ENCODE peak calls at places on chromosome 14, in eight cellular contexts. Y is SW480; S is uterus; C is iPS-NIHi11; I is NCI-H748 treated with DMSO at 0.1 percent for 48 hours; M is MCF 10A; D is stimulated activated CD4-positive, alpha-beta T cell treated with anti-CD3 and anti-CD28 coated beads, Interleukin-4, amount 100 ng/mL, for 1 hour; G is fibroblast of lung. E is an unnamed sample.

GRCh38 chr14:65333926-65334687 is 78.4 kb upstream of the FUT8 start:
- DNase-seq in Y (no peak), S (peak; percentile 20), C (peak; percentile 21), I (no peak), M (no peak), D (no peak), G (peak; percentile 78), E (no peak)

GRCh38 chr14:89533136-89533535 is 116.1 kb upstream of the FOXN3 start:
- DNase-seq in Y (no peak), S (no peak), C (no peak), I (no peak), M (no peak), D (no peak), G (no peak), E (no peak)

GRCh38 chr14:56562883-56563282 is 16.7 kb upstream of the TMEM260 start:
- DNase-seq in Y (no peak), S (no peak), C (no peak), I (no peak), M (no peak), D (no peak), G (no peak), E (no peak)

GRCh38 chr14:29085546-29085945 is 319.0 kb downstream of the FOXG1 start:
- DNase-seq in Y (no peak), S (no peak), C (peak; percentile 54), I (no peak), M (peak; percentile 28), D (no peak), G (no peak), E (no peak)

GRCh38 chr14:96582641-96582980 is 80.4 kb downstream of the PAPOLA start:
- DNase-seq in Y (no peak), S (no peak), C (no peak), I (no peak), M (no peak), D (no peak), G (no peak), E (no peak)

GRCh38 chr14:69652942-69653680 is 41.7 kb downstream of the SUSD6 start:
- DNase-seq in Y (no peak), S (no peak), C (no peak), I (no peak), M (no peak), D (no peak), G (peak; percentile 47), E (peak; percentile 27)

GRCh38 chr14:33460119-33460518 is 490.8 kb downstream of the EGLN3 start:
- DNase-seq in Y (no peak), S (no peak), C (no peak), I (no peak), M (no peak), D (no peak), G (peak; percentile 13), E (no peak)

GRCh38 chr14:99157246-99157645 is 114.8 kb downstream of the BCL11B start:
- DNase-seq in Y (no peak), S (no peak), C (no peak), I (no peak), M (no peak), D (no peak), G (no peak), E (no peak)

GRCh38 chr14:39015964-39016577 is 87.0 kb downstream of the SEC23A start:
- DNase-seq in Y (no peak), S (no peak), C (no peak), I (no peak), M (peak; percentile 74), D (no peak), G (peak; percentile 8), E (no peak)

GRCh38 chr14:102675396-102675795 is 82.9 kb downstream of the RCOR1 start:
- DNase-seq in Y (peak; percentile 48), S (no peak), C (no peak), I (no peak), M (no peak), D (no peak), G (peak; percentile 51), E (no peak)

GRCh38 chr14:23237772-23238594 is at the start of gene RNF212B:
- DNase-seq in Y (peak; percentile 88), S (peak; percentile 93), C (peak; percentile 99), I (peak; percentile 77), M (peak; percentile 86), D (peak; percentile 88), G (peak; percentile 67), E (peak; percentile 31)

GRCh38 chr14:96178674-96179321 is 25.8 kb upstream of the BDKRB2 start:
- DNase-seq in Y (no peak), S (no peak), C (no peak), I (no peak), M (no peak), D (no peak), G (no peak), E (no peak)

GRCh38 chr14:55438066-55438683 is 2.2 kb downstream of the TBPL2 start:
- DNase-seq in Y (peak; percentile 66), S (no peak), C (peak; percentile 50), I (peak; percentile 52), M (peak; percentile 68), D (no peak), G (peak; percentile 60), E (no peak)

GRCh38 chr14:76253111-76253510 is 101.4 kb downstream of the GPATCH2L start:
- DNase-seq in Y (no peak), S (no peak), C (no peak), I (no peak), M (no peak), D (no peak), G (no peak), E (no peak)

GRCh38 chr14:101184104-101184455 is 280.6 kb upstream of the RTL1 start:
- DNase-seq in Y (no peak), S (no peak), C (no peak), I (no peak), M (no peak), D (no peak), G (no peak), E (no peak)

GRCh38 chr14:23629831-23630396 is 6.2 kb upstream of the DHRS2 start:
- DNase-seq in Y (no peak), S (no peak), C (no peak), I (no peak), M (no peak), D (no peak), G (no peak), E (no peak)

GRCh38 chr14:104603623-104604401 is 760 bp downstream of the TMEM179 start:
- DNase-seq in Y (no peak), S (no peak), C (no peak), I (peak; percentile 48), M (no peak), D (no peak), G (no peak), E (no peak)

GRCh38 chr14:51145246-51145645 is 50.3 kb upstream of the TRIM9 start:
- DNase-seq in Y (no peak), S (no peak), C (no peak), I (no peak), M (peak; percentile 9), D (no peak), G (no peak), E (no peak)

GRCh38 chr14:66070542-66071319 is 415.4 kb upstream of the CCDC196 start:
- DNase-seq in Y (peak; percentile 33), S (no peak), C (peak; percentile 90), I (peak; percentile 50), M (peak; percentile 62), D (peak; percentile 70), G (no peak), E (no peak)

GRCh38 chr14:67620217-67620789 is 583 bp downstream of the ARG2 start:
- DNase-seq in Y (peak; percentile 52), S (peak; percentile 38), C (peak; percentile 60), I (peak; percentile 11), M (peak; percentile 11), D (no peak), G (no peak), E (no peak)

GRCh38 chr14:77985235-77985634 is 184.9 kb upstream of the NRXN3 start:
- DNase-seq in Y (no peak), S (no peak), C (no peak), I (peak; percentile 11), M (peak; percentile 25), D (no peak), G (peak; percentile 91), E (no peak)